ENCODE peak calls at places on chromosomes 5 and 9, in ten cellular contexts. G, S, M, Z, E, K, D, F, C and J are unnamed samples.

GRCh38 chr9:122213589-122214413 is 15.0 kb downstream of the LHX6 start:
- DNase-seq in G (peak), S (no peak), M (peak), Z (no peak), E (no peak), K (peak), D (no peak), F (peak), C (peak), J (peak)

GRCh38 chr5:143051244-143052058 is 281.3 kb downstream of the ARHGAP26 start:
- DNase-seq in G (no peak), S (no peak), M (peak), Z (peak), E (no peak), K (no peak), D (peak), F (peak), C (no peak), J (peak)

GRCh38 chr5:81768960-81769452 is 18.1 kb upstream of the SSBP2 start:
- DNase-seq in G (no peak), S (peak), M (peak), Z (peak), E (no peak), K (no peak), D (peak), F (no peak), C (no peak), J (no peak)

GRCh38 chr9:130942084-130942483 is 3.0 kb upstream of the FIBCD1 start:
- DNase-seq in G (no peak), S (no peak), M (no peak), Z (no peak), E (no peak), K (no peak), D (no peak), F (no peak), C (no peak), J (no peak)

GRCh38 chr9:69186841-69187611 is 12.9 kb downstream of the TJP2 start:
- DNase-seq in G (no peak), S (no peak), M (peak), Z (no peak), E (no peak), K (no peak), D (peak), F (no peak), C (no peak), J (no peak)

GRCh38 chr5:616342-617039 is 4.4 kb downstream of the CEP72 start:
- DNase-seq in G (no peak), S (no peak), M (no peak), Z (no peak), E (no peak), K (no peak), D (no peak), F (no peak), C (no peak), J (peak)

GRCh38 chr5:80623911-80624457 is 30.5 kb upstream of the MSH3 start:
- DNase-seq in G (no peak), S (no peak), M (no peak), Z (no peak), E (no peak), K (no peak), D (no peak), F (no peak), C (no peak), J (peak)

GRCh38 chr9:9790216-9790872 is 822.5 kb downstream of the PTPRD start:
- DNase-seq in G (peak), S (no peak), M (peak), Z (peak), E (peak), K (peak), D (no peak), F (peak), C (no peak), J (peak)

GRCh38 chr9:7236186-7236585 is 478.4 kb downstream of the KDM4C start:
- DNase-seq in G (no peak), S (no peak), M (no peak), Z (no peak), E (no peak), K (no peak), D (no peak), F (no peak), C (no peak), J (no peak)